ENCODE peak calls at places on chromosomes 3 and 15, in six cellular contexts. One of them, this sample, is unnamed.

GRCh38 chr3:12753275-12754028 is 5.6 kb downstream of the TMEM40 start:
- DNase-seq in prostate gland: peak
- DNase-seq in GDM1: no peak
- DNase-seq in activated gamma-delta T cell: no peak
- DNase-seq in CD8-positive, alpha-beta memory T cell: no peak
- DNase-seq in brain microvascular endothelial cell: no peak
- DNase-seq in this sample: no peak

GRCh38 chr15:78455749-78456148 is 17.7 kb downstream of the IREB2 start:
- DNase-seq in GDM1: no peak
- DNase-seq in brain microvascular endothelial cell: no peak
- DNase-seq in activated gamma-delta T cell: no peak
- DNase-seq in prostate gland: peak
- DNase-seq in CD8-positive, alpha-beta memory T cell: no peak
- DNase-seq in this sample: no peak

GRCh38 chr3:133503409-133503808 is 70.1 kb upstream of the CDV3 start:
- DNase-seq in prostate gland: no peak
- DNase-seq in activated gamma-delta T cell: no peak
- DNase-seq in CD8-positive, alpha-beta memory T cell: no peak
- DNase-seq in GDM1: no peak
- DNase-seq in brain microvascular endothelial cell: no peak
- DNase-seq in this sample: no peak

GRCh38 chr3:42166662-42167300 is 75.6 kb downstream of the TRAK1 start:
- DNase-seq in activated gamma-delta T cell: no peak
- DNase-seq in CD8-positive, alpha-beta memory T cell: no peak
- DNase-seq in prostate gland: no peak
- DNase-seq in brain microvascular endothelial cell: no peak
- DNase-seq in GDM1: no peak
- DNase-seq in this sample: no peak

GRCh38 chr15:68310178-68310810 is 32.7 kb downstream of the FEM1B start:
- DNase-seq in brain microvascular endothelial cell: no peak
- DNase-seq in CD8-positive, alpha-beta memory T cell: no peak
- DNase-seq in activated gamma-delta T cell: no peak
- DNase-seq in prostate gland: no peak
- DNase-seq in GDM1: no peak
- DNase-seq in this sample: no peak

GRCh38 chr15:55283295-55284147 is 6.1 kb downstream of the RAB27A start:
- DNase-seq in brain microvascular endothelial cell: no peak
- DNase-seq in prostate gland: no peak
- DNase-seq in activated gamma-delta T cell: no peak
- DNase-seq in GDM1: no peak
- DNase-seq in CD8-positive, alpha-beta memory T cell: no peak
- DNase-seq in this sample: no peak

GRCh38 chr3:25043181-25043580 is 384.9 kb upstream of the RARB start:
- DNase-seq in CD8-positive, alpha-beta memory T cell: no peak
- DNase-seq in brain microvascular endothelial cell: no peak
- DNase-seq in prostate gland: no peak
- DNase-seq in activated gamma-delta T cell: no peak
- DNase-seq in GDM1: no peak
- DNase-seq in this sample: no peak

GRCh38 chr3:136105044-136105443 is 91.1 kb downstream of the MSL2 start:
- DNase-seq in GDM1: peak
- DNase-seq in activated gamma-delta T cell: no peak
- DNase-seq in CD8-positive, alpha-beta memory T cell: no peak
- DNase-seq in brain microvascular endothelial cell: no peak
- DNase-seq in prostate gland: no peak
- DNase-seq in this sample: no peak

GRCh38 chr3:168096210-168096795 is 579 bp upstream of the GOLIM4 start:
- DNase-seq in prostate gland: no peak
- DNase-seq in brain microvascular endothelial cell: peak
- DNase-seq in CD8-positive, alpha-beta memory T cell: no peak
- DNase-seq in activated gamma-delta T cell: no peak
- DNase-seq in GDM1: peak
- DNase-seq in this sample: no peak

GRCh38 chr15:89654311-89654761 is 931 bp downstream of the KIF7 start:
- DNase-seq in CD8-positive, alpha-beta memory T cell: no peak
- DNase-seq in brain microvascular endothelial cell: no peak
- DNase-seq in activated gamma-delta T cell: no peak
- DNase-seq in prostate gland: no peak
- DNase-seq in GDM1: no peak
- DNase-seq in this sample: no peak

GRCh38 chr3:186896875-186897274 is 33.5 kb upstream of the ST6GAL1 start:
- DNase-seq in CD8-positive, alpha-beta memory T cell: no peak
- DNase-seq in prostate gland: no peak
- DNase-seq in brain microvascular endothelial cell: no peak
- DNase-seq in activated gamma-delta T cell: no peak
- DNase-seq in GDM1: no peak
- DNase-seq in this sample: no peak

GRCh38 chr15:88882745-88883144 is 12.6 kb downstream of the HAPLN3 start:
- DNase-seq in CD8-positive, alpha-beta memory T cell: no peak
- DNase-seq in brain microvascular endothelial cell: peak
- DNase-seq in GDM1: no peak
- DNase-seq in prostate gland: no peak
- DNase-seq in activated gamma-delta T cell: no peak
- DNase-seq in this sample: no peak

GRCh38 chr15:35705885-35706590 is 160.1 kb upstream of the DPH6 start:
- DNase-seq in GDM1: no peak
- DNase-seq in CD8-positive, alpha-beta memory T cell: no peak
- DNase-seq in prostate gland: no peak
- DNase-seq in activated gamma-delta T cell: no peak
- DNase-seq in brain microvascular endothelial cell: peak
- DNase-seq in this sample: no peak

GRCh38 chr15:33195283-33195682 is 769 bp upstream of the FMN1 start:
- DNase-seq in prostate gland: no peak
- DNase-seq in GDM1: no peak
- DNase-seq in activated gamma-delta T cell: no peak
- DNase-seq in brain microvascular endothelial cell: no peak
- DNase-seq in CD8-positive, alpha-beta memory T cell: no peak
- DNase-seq in this sample: no peak

GRCh38 chr15:72063186-72063585 is 54.8 kb downstream of the MYO9A start:
- DNase-seq in GDM1: no peak
- DNase-seq in prostate gland: no peak
- DNase-seq in CD8-positive, alpha-beta memory T cell: no peak
- DNase-seq in brain microvascular endothelial cell: no peak
- DNase-seq in activated gamma-delta T cell: no peak
- DNase-seq in this sample: no peak

GRCh38 chr3:70824785-70825184 is 512.3 kb upstream of the MDFIC2 start:
- DNase-seq in brain microvascular endothelial cell: peak
- DNase-seq in activated gamma-delta T cell: no peak
- DNase-seq in prostate gland: no peak
- DNase-seq in GDM1: no peak
- DNase-seq in CD8-positive, alpha-beta memory T cell: no peak
- DNase-seq in this sample: no peak

GRCh38 chr3:176262071-176262470 is 935.2 kb downstream of the TBL1XR1 start:
- DNase-seq in prostate gland: no peak
- DNase-seq in activated gamma-delta T cell: no peak
- DNase-seq in CD8-positive, alpha-beta memory T cell: no peak
- DNase-seq in brain microvascular endothelial cell: no peak
- DNase-seq in GDM1: no peak
- DNase-seq in this sample: no peak

GRCh38 chr15:66672867-66673266 is 29.2 kb upstream of the SMAD6 start:
- DNase-seq in activated gamma-delta T cell: no peak
- DNase-seq in prostate gland: no peak
- DNase-seq in CD8-positive, alpha-beta memory T cell: no peak
- DNase-seq in brain microvascular endothelial cell: no peak
- DNase-seq in GDM1: no peak
- DNase-seq in this sample: no peak

GRCh38 chr15:50318697-50319096 is 36.3 kb downstream of the GABPB1 start:
- DNase-seq in activated gamma-delta T cell: no peak
- DNase-seq in prostate gland: no peak
- DNase-seq in brain microvascular endothelial cell: no peak
- DNase-seq in GDM1: no peak
- DNase-seq in CD8-positive, alpha-beta memory T cell: no peak
- DNase-seq in this sample: no peak

GRCh38 chr3:133380481-133381225 is 19.2 kb upstream of the BFSP2 start:
- DNase-seq in activated gamma-delta T cell: no peak
- DNase-seq in brain microvascular endothelial cell: no peak
- DNase-seq in prostate gland: no peak
- DNase-seq in CD8-positive, alpha-beta memory T cell: no peak
- DNase-seq in GDM1: no peak
- DNase-seq in this sample: no peak

GRCh38 chr3:157460253-157460652 is 23.6 kb downstream of the PTX3 start:
- DNase-seq in activated gamma-delta T cell: no peak
- DNase-seq in brain microvascular endothelial cell: peak
- DNase-seq in GDM1: no peak
- DNase-seq in prostate gland: no peak
- DNase-seq in CD8-positive, alpha-beta memory T cell: no peak
- DNase-seq in this sample: no peak

GRCh38 chr3:5227812-5228211 is 40.3 kb downstream of the EDEM1 start:
- DNase-seq in CD8-positive, alpha-beta memory T cell: no peak
- DNase-seq in activated gamma-delta T cell: no peak
- DNase-seq in GDM1: no peak
- DNase-seq in prostate gland: no peak
- DNase-seq in brain microvascular endothelial cell: no peak
- DNase-seq in this sample: no peak

GRCh38 chr15:63083541-63083940 is 38.1 kb upstream of the LACTB start:
- DNase-seq in activated gamma-delta T cell: no peak
- DNase-seq in prostate gland: no peak
- DNase-seq in GDM1: no peak
- DNase-seq in CD8-positive, alpha-beta memory T cell: no peak
- DNase-seq in brain microvascular endothelial cell: no peak
- DNase-seq in this sample: no peak

GRCh38 chr15:84142888-84143337 is 92.7 kb upstream of the GOLGA6L4 start:
- DNase-seq in activated gamma-delta T cell: no peak
- DNase-seq in prostate gland: peak
- DNase-seq in GDM1: peak
- DNase-seq in CD8-positive, alpha-beta memory T cell: peak
- DNase-seq in brain microvascular endothelial cell: peak
- DNase-seq in this sample: peak

This sample was measured in activated T-helper 1 cell treated with Interleukin-2 at 50 U/mL for 16 hours.